ENCODE peak calls at places on chromosomes 13 and 19, in six cellular contexts. R is body of pancreas, M is dorsolateral prefrontal cortex, L is epithelial cell of esophagus, N is pancreas, H is A549. C is an unnamed sample.
A peak's percentile ranks its signal among the peaks of the same experiment; 100 is the strongest.

GRCh38 chr13:50396001-50396400 is 380.8 kb downstream of the KCNRG start:
- DNase-seq in R (no peak), M (no peak), L (peak; percentile 99), N (no peak), H (no peak), C (no peak)

GRCh38 chr19:18674616-18675015 is 8.9 kb upstream of the CRTC1 start:
- DNase-seq in R (no peak), M (peak; percentile 63), L (no peak), N (no peak), H (no peak), C (no peak)

GRCh38 chr19:14112809-14113385 is 4.7 kb downstream of the PRKACA start:
- DNase-seq in R (no peak), M (no peak), L (no peak), N (no peak), H (no peak), C (peak; percentile 61)

GRCh38 chr19:21482863-21483276 is 22.5 kb upstream of the ZNF429 start:
- DNase-seq in R (peak; percentile 51), M (no peak), L (peak; percentile 29), N (peak; percentile 83), H (peak; percentile 12), C (peak; percentile 63)

GRCh38 chr13:112583592-112584277 is 4.2 kb downstream of the TUBGCP3 start:
- DNase-seq in R (peak; percentile 68), M (no peak), L (no peak), N (no peak), H (no peak), C (no peak)

GRCh38 chr19:49855676-49856573 is 5.0 kb downstream of the PTOV1 start:
- DNase-seq in R (no peak), M (no peak), L (no peak), N (peak; percentile 58), H (no peak), C (no peak)

GRCh38 chr13:89688908-89689307 is 1658.6 kb upstream of the MIR17HG start:
- DNase-seq in R (no peak), M (no peak), L (no peak), N (no peak), H (no peak), C (no peak)

GRCh38 chr19:45442927-45443461 is 19.3 kb upstream of the ERCC1 start:
- DNase-seq in R (peak; percentile 70), M (no peak), L (peak; percentile 40), N (no peak), H (peak; percentile 93), C (peak; percentile 67)

GRCh38 chr13:32117696-32118095 is 86.1 kb downstream of the FRY start:
- DNase-seq in R (peak; percentile 83), M (no peak), L (no peak), N (no peak), H (no peak), C (no peak)

GRCh38 chr13:20616059-20616797 is 49.3 kb downstream of the IFT88 start:
- DNase-seq in R (no peak), M (no peak), L (peak; percentile 83), N (no peak), H (peak; percentile 57), C (no peak)

GRCh38 chr13:27208514-27208913 is 36.9 kb upstream of the USP12 start:
- DNase-seq in R (no peak), M (no peak), L (no peak), N (no peak), H (no peak), C (no peak)

GRCh38 chr19:22612316-22612715 is 21.8 kb upstream of the ZNF492 start:
- DNase-seq in R (no peak), M (no peak), L (no peak), N (no peak), H (no peak), C (no peak)

GRCh38 chr13:19561585-19561984 is 253 bp upstream of the TPTE2 start:
- DNase-seq in R (no peak), M (no peak), L (no peak), N (no peak), H (no peak), C (no peak)

GRCh38 chr13:26619321-26619720 is 61.8 kb downstream of the WASF3 start:
- DNase-seq in R (no peak), M (no peak), L (peak; percentile 23), N (no peak), H (no peak), C (no peak)

GRCh38 chr19:10503002-10503789 is at the start of gene KEAP1:
- DNase-seq in R (peak; percentile 28), M (no peak), L (peak; percentile 22), N (peak; percentile 78), H (peak; percentile 53), C (no peak)

GRCh38 chr13:110555601-110556223 is 5.8 kb downstream of the RAB20 start:
- DNase-seq in R (peak; percentile 90), M (no peak), L (no peak), N (peak; percentile 60), H (peak; percentile 9), C (peak; percentile 40)

GRCh38 chr19:52722062-52723005 is 12.5 kb downstream of the ZNF611 start:
- DNase-seq in R (no peak), M (no peak), L (peak; percentile 98), N (no peak), H (peak; percentile 19), C (no peak)

GRCh38 chr19:48793271-48793670 is 17.6 kb downstream of the BCAT2 start:
- DNase-seq in R (no peak), M (no peak), L (no peak), N (no peak), H (no peak), C (no peak)

GRCh38 chr19:41928221-41928683 is at the start of gene ERFL:
- DNase-seq in R (no peak), M (no peak), L (no peak), N (no peak), H (no peak), C (no peak)
- TF ChIP-seq CTCF in R (no peak), M (no peak), L (no peak), N (no peak), H (peak; percentile 21), C (no peak)

GRCh38 chr19:1177322-1178114 is 3.5 kb upstream of the SBNO2 start:
- DNase-seq in R (no peak), M (no peak), L (peak; percentile 97), N (no peak), H (peak; percentile 88), C (no peak)
- TF ChIP-seq CTCF in R (no peak), M (no peak), L (peak; percentile 47), N (no peak), H (no peak), C (no peak)

GRCh38 chr19:15591796-15592195 is 23.2 kb upstream of the CYP4F8 start:
- DNase-seq in R (no peak), M (no peak), L (no peak), N (no peak), H (no peak), C (no peak)

GRCh38 chr19:15584541-15585115 is 30.4 kb upstream of the CYP4F8 start:
- DNase-seq in R (peak; percentile 79), M (peak; percentile 75), L (peak; percentile 33), N (peak; percentile 98), H (peak; percentile 69), C (peak; percentile 84)

GRCh38 chr19:15589760-15590451 is 25.1 kb upstream of the CYP4F8 start:
- DNase-seq in R (no peak), M (no peak), L (no peak), N (no peak), H (no peak), C (no peak)

GRCh38 chr19:15584095-15584494 is 30.9 kb upstream of the CYP4F8 start:
- DNase-seq in R (no peak), M (no peak), L (no peak), N (no peak), H (no peak), C (peak; percentile 34)

DNA sequence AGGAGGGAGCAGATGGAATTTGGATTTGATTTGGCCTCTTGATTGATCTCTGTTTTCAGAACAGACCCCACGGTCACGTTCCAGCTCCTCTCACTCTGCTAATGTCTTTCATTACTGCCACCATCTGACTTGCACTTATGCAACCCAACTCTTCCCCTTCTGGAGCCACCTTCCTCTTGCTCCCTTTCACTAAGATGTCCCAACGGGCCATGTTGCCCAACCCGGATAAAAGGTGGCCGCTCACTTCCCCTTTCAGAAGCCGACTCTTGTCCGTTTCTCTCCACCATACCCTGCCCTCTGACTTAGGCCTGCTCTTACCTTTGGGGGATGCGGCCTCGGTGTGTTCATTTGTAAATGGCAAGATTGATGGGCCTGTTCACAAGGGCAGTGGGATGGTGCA is 27.4 kb upstream of the CYP4F8 start:
- DNase-seq in R (peak; percentile 69), M (no peak), L (no peak), N (no peak), H (no peak), C (peak; percentile 54)
- TF ChIP-seq CTCF in R (no peak), M (no peak), L (no peak), N (no peak), H (no peak), C (no peak)

GRCh38 chr13:59459972-59460371 is 703.8 kb downstream of the DIAPH3 start:
- DNase-seq in R (no peak), M (no peak), L (no peak), N (no peak), H (no peak), C (no peak)
- TF ChIP-seq CTCF in R (no peak), M (no peak), L (no peak), N (no peak), H (no peak), C (no peak)

GRCh38 chr19:56253737-56254136 is 18.8 kb upstream of the EDDM13 start:
- DNase-seq in R (no peak), M (no peak), L (peak; percentile 76), N (no peak), H (peak; percentile 72), C (no peak)
- TF ChIP-seq CTCF in R (peak; percentile 29), M (peak; percentile 57), L (peak; percentile 48), N (no peak), H (peak; percentile 56), C (peak; percentile 44)

GRCh38 chr19:3557461-3558248 is at the start of gene MFSD12:
- DNase-seq in R (peak; percentile 96), M (peak; percentile 91), L (peak; percentile 96), N (peak; percentile 96), H (peak; percentile 92), C (peak; percentile 96)
- TF ChIP-seq CTCF in R (no peak), M (no peak), L (no peak), N (no peak), H (no peak), C (no peak)

GRCh38 chr13:38530492-38530891 is 156.4 kb upstream of the FREM2 start:
- DNase-seq in R (no peak), M (no peak), L (peak; percentile 37), N (no peak), H (no peak), C (no peak)
- TF ChIP-seq CTCF in R (peak; percentile 59), M (peak; percentile 42), L (peak; percentile 33), N (no peak), H (peak; percentile 31), C (peak; percentile 30)

C was measured in right lobe of liver.